ENCODE peak calls at places on chromosomes 16 and 17, in five cellular contexts. One of them, this sample, is unnamed.

GRCh38 chr17:36921131-36921851 is 16.0 kb upstream of the LHX1 start:
- DNase-seq in cardiac muscle cell: peak; percentile 62
- DNase-seq in CD8-positive, alpha-beta T cell: no peak
- DNase-seq in lung: no peak
- DNase-seq in neural progenitor cell: peak; percentile 92
- DNase-seq in this sample: peak; percentile 33

GRCh38 chr16:22395960-22396359 is 21.5 kb upstream of the CDR2 start:
- DNase-seq in CD8-positive, alpha-beta T cell: no peak
- DNase-seq in cardiac muscle cell: no peak
- DNase-seq in lung: no peak
- DNase-seq in neural progenitor cell: no peak
- DNase-seq in this sample: no peak

GRCh38 chr17:50062323-50063243 is 6.7 kb downstream of the ITGA3 start:
- DNase-seq in cardiac muscle cell: peak; percentile 74
- DNase-seq in lung: peak; percentile 93
- DNase-seq in neural progenitor cell: no peak
- DNase-seq in CD8-positive, alpha-beta T cell: no peak
- DNase-seq in this sample: no peak

GRCh38 chr17:41730479-41730878 is 4.0 kb downstream of the HAP1 start:
- DNase-seq in CD8-positive, alpha-beta T cell: no peak
- DNase-seq in lung: no peak
- DNase-seq in cardiac muscle cell: no peak
- DNase-seq in neural progenitor cell: no peak
- DNase-seq in this sample: no peak

GRCh38 chr17:5405400-5405799 is 14.1 kb downstream of the NUP88 start:
- DNase-seq in cardiac muscle cell: no peak
- DNase-seq in lung: no peak
- DNase-seq in CD8-positive, alpha-beta T cell: no peak
- DNase-seq in neural progenitor cell: no peak
- DNase-seq in this sample: no peak

GRCh38 chr17:37742762-37743611 is 1.9 kb downstream of the HNF1B start:
- DNase-seq in cardiac muscle cell: no peak
- DNase-seq in lung: no peak
- DNase-seq in CD8-positive, alpha-beta T cell: no peak
- DNase-seq in neural progenitor cell: peak; percentile 59
- DNase-seq in this sample: no peak

GRCh38 chr17:77285594-77286390 is 145.0 kb downstream of the SEC14L1 start:
- DNase-seq in lung: peak; percentile 73
- DNase-seq in cardiac muscle cell: peak; percentile 95
- DNase-seq in neural progenitor cell: no peak
- DNase-seq in CD8-positive, alpha-beta T cell: no peak
- DNase-seq in this sample: no peak

GRCh38 chr17:36731806-36732205 is 130.4 kb downstream of the MRM1 start:
- DNase-seq in neural progenitor cell: peak; percentile 88
- DNase-seq in CD8-positive, alpha-beta T cell: no peak
- DNase-seq in cardiac muscle cell: peak; percentile 15
- DNase-seq in lung: no peak
- DNase-seq in this sample: no peak

GRCh38 chr16:720507-720989 is 398 bp upstream of the ANTKMT start:
- DNase-seq in cardiac muscle cell: peak; percentile 82
- DNase-seq in neural progenitor cell: peak; percentile 81
- DNase-seq in lung: no peak
- DNase-seq in CD8-positive, alpha-beta T cell: no peak
- DNase-seq in this sample: no peak

GRCh38 chr16:55189975-55190636 is 133.9 kb upstream of the IRX6 start:
- DNase-seq in CD8-positive, alpha-beta T cell: no peak
- DNase-seq in cardiac muscle cell: no peak
- DNase-seq in lung: no peak
- DNase-seq in neural progenitor cell: peak; percentile 38
- DNase-seq in this sample: no peak

GRCh38 chr17:199806-200603 is 18.6 kb upstream of the DOC2B start:
- DNase-seq in CD8-positive, alpha-beta T cell: no peak
- DNase-seq in cardiac muscle cell: no peak
- DNase-seq in lung: no peak
- DNase-seq in neural progenitor cell: no peak
- DNase-seq in this sample: no peak

GRCh38 chr16:82329504-82330192 is 159.6 kb upstream of the MPHOSPH6 start:
- DNase-seq in cardiac muscle cell: no peak
- DNase-seq in CD8-positive, alpha-beta T cell: no peak
- DNase-seq in lung: peak; percentile 32
- DNase-seq in neural progenitor cell: peak; percentile 47
- DNase-seq in this sample: peak; percentile 89

GRCh38 chr16:57299009-57299718 is 14.7 kb upstream of the PLLP start:
- DNase-seq in lung: peak; percentile 63
- DNase-seq in neural progenitor cell: no peak
- DNase-seq in cardiac muscle cell: no peak
- DNase-seq in CD8-positive, alpha-beta T cell: no peak
- DNase-seq in this sample: no peak

GRCh38 chr16:57299719-57300386 is 15.4 kb upstream of the PLLP start:
- DNase-seq in CD8-positive, alpha-beta T cell: peak; percentile 74
- DNase-seq in lung: peak; percentile 80
- DNase-seq in neural progenitor cell: peak; percentile 94
- DNase-seq in cardiac muscle cell: peak; percentile 95
- DNase-seq in this sample: peak; percentile 86

GRCh38 chr16:57300387-57301125 is 16.1 kb upstream of the PLLP start:
- DNase-seq in cardiac muscle cell: peak; percentile 99
- DNase-seq in neural progenitor cell: peak; percentile 100
- DNase-seq in CD8-positive, alpha-beta T cell: peak; percentile 100
- DNase-seq in lung: peak; percentile 98
- DNase-seq in this sample: peak; percentile 96

GRCh38 chr16:57303021-57303909 is 18.8 kb upstream of the PLLP start:
- DNase-seq in CD8-positive, alpha-beta T cell: no peak
- DNase-seq in neural progenitor cell: no peak
- DNase-seq in lung: no peak
- DNase-seq in cardiac muscle cell: no peak
- DNase-seq in this sample: no peak

GRCh38 chr16:57301126-57301817 is 16.8 kb upstream of the PLLP start:
- DNase-seq in cardiac muscle cell: no peak
- DNase-seq in lung: no peak
- DNase-seq in CD8-positive, alpha-beta T cell: no peak
- DNase-seq in neural progenitor cell: no peak
- DNase-seq in this sample: no peak
- H3K4me3 ChIP-seq in cardiac muscle cell: peak overlapping the region; percentile 3
- H3K4me3 ChIP-seq in lung: no peak overlapping the region
- H3K4me3 ChIP-seq in CD8-positive, alpha-beta T cell: peak overlapping the region; percentile 19
- H3K4me3 ChIP-seq in neural progenitor cell: peak overlapping the region; percentile 56
- H3K4me3 ChIP-seq in this sample: no peak overlapping the region

GRCh38 chr17:83116311-83116771 is 36.9 kb downstream of the METRNL start:
- DNase-seq in CD8-positive, alpha-beta T cell: no peak
- DNase-seq in cardiac muscle cell: no peak
- DNase-seq in neural progenitor cell: no peak
- DNase-seq in lung: no peak
- DNase-seq in this sample: no peak
- TF ChIP-seq CTCF in CD8-positive, alpha-beta T cell: no peak
- TF ChIP-seq CTCF in cardiac muscle cell: no peak
- TF ChIP-seq CTCF in neural progenitor cell: no peak
- TF ChIP-seq CTCF in lung: no peak
- TF ChIP-seq CTCF in this sample: no peak

DNA sequence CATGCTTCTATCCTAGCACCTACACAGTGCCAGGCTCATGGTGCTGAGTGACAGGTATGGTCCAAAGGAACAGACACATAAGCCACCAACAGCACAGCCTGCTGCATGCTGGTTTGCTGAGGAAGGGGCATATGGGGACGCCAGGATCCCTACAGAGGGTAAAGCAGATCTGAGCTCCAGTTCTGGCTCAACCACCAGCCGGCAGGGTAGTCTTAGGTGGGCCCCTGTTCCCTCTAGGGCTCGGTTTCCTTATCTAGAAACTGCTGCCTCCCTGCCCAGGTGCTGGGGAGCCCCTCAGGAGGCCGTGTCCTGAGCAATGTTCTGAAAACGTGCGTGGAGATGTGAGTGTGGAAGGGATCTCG is 24.2 kb upstream of the MRPS23 start:
- DNase-seq in neural progenitor cell: no peak
- DNase-seq in CD8-positive, alpha-beta T cell: no peak
- DNase-seq in lung: no peak
- DNase-seq in cardiac muscle cell: no peak
- DNase-seq in this sample: no peak
- H3K4me3 ChIP-seq in neural progenitor cell: no peak overlapping the region
- H3K4me3 ChIP-seq in CD8-positive, alpha-beta T cell: no peak overlapping the region
- H3K4me3 ChIP-seq in lung: no peak overlapping the region
- H3K4me3 ChIP-seq in cardiac muscle cell: peak overlapping the region; percentile 3
- H3K4me3 ChIP-seq in this sample: no peak overlapping the region

DNA sequence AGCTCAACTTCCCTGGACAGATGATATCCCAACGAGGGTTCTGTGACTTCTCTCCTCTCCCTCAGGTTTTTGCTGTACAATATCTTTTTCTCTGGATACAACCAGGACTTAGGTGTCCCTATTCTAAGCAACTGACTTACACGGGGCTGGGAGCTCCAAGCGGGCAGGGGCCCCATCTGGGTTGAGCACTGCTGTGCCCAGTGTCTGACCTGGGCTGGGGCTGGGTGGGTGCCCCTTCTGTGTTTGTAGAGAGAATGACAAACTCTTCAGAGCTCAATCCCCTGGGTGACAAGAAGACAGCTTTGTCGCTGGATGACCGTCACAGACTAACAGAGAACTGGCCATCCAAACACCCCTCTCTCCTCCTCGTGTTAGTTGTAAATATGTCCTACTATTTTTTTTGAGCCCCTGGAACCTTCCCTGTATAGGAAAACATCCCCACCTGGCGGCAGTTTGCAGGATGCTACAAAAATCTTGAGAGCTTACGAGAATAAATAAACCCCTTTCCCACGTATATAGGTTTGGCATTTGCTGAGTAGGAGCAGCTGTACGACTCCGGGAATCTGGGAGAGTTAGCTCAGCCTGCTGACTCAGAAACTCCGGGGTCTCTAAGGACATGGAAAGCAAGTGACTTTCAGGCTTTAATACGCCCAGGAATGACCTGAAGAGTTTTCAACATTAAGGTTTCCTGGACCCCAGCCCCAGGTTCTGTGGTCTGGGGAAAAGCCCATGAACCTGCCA is 23.7 kb upstream of the RCVRN start:
- DNase-seq in lung: no peak
- DNase-seq in neural progenitor cell: peak; percentile 81
- DNase-seq in cardiac muscle cell: peak; percentile 86
- DNase-seq in CD8-positive, alpha-beta T cell: no peak
- DNase-seq in this sample: peak; percentile 48
- TF ChIP-seq CTCF in lung: no peak
- TF ChIP-seq CTCF in neural progenitor cell: peak; percentile 69
- TF ChIP-seq CTCF in cardiac muscle cell: peak; percentile 72
- TF ChIP-seq CTCF in CD8-positive, alpha-beta T cell: no peak
- TF ChIP-seq CTCF in this sample: peak; percentile 69

GRCh38 chr17:33294994-33295393 is 1.9 kb upstream of the ASIC2 start:
- DNase-seq in neural progenitor cell: no peak
- DNase-seq in CD8-positive, alpha-beta T cell: no peak
- DNase-seq in lung: no peak
- DNase-seq in cardiac muscle cell: no peak
- DNase-seq in this sample: no peak

GRCh38 chr17:33290156-33290697 is 2.9 kb downstream of the ASIC2 start:
- DNase-seq in lung: no peak
- DNase-seq in neural progenitor cell: no peak
- DNase-seq in cardiac muscle cell: no peak
- DNase-seq in CD8-positive, alpha-beta T cell: no peak
- DNase-seq in this sample: no peak

GRCh38 chr17:33291248-33292183 is 1.6 kb downstream of the ASIC2 start:
- DNase-seq in cardiac muscle cell: peak; percentile 24
- DNase-seq in CD8-positive, alpha-beta T cell: no peak
- DNase-seq in neural progenitor cell: peak; percentile 77
- DNase-seq in lung: no peak
- DNase-seq in this sample: no peak

GRCh38 chr17:33292184-33292980 is 713 bp downstream of the ASIC2 start:
- DNase-seq in CD8-positive, alpha-beta T cell: no peak
- DNase-seq in lung: no peak
- DNase-seq in cardiac muscle cell: peak; percentile 6
- DNase-seq in neural progenitor cell: peak; percentile 79
- DNase-seq in this sample: no peak

GRCh38 chr17:33292981-33293867 is at the start of gene ASIC2:
- DNase-seq in cardiac muscle cell: no peak
- DNase-seq in neural progenitor cell: peak; percentile 89
- DNase-seq in lung: no peak
- DNase-seq in CD8-positive, alpha-beta T cell: no peak
- DNase-seq in this sample: no peak
- H3K4me3 ChIP-seq in cardiac muscle cell: peak within 1 kb of the TSS; percentile 23
- H3K4me3 ChIP-seq in neural progenitor cell: peak within 1 kb of the TSS; percentile 93
- H3K4me3 ChIP-seq in lung: no peak within 1 kb of the TSS
- H3K4me3 ChIP-seq in CD8-positive, alpha-beta T cell: no peak within 1 kb of the TSS
- H3K4me3 ChIP-seq in this sample: no peak within 1 kb of the TSS

DNA sequence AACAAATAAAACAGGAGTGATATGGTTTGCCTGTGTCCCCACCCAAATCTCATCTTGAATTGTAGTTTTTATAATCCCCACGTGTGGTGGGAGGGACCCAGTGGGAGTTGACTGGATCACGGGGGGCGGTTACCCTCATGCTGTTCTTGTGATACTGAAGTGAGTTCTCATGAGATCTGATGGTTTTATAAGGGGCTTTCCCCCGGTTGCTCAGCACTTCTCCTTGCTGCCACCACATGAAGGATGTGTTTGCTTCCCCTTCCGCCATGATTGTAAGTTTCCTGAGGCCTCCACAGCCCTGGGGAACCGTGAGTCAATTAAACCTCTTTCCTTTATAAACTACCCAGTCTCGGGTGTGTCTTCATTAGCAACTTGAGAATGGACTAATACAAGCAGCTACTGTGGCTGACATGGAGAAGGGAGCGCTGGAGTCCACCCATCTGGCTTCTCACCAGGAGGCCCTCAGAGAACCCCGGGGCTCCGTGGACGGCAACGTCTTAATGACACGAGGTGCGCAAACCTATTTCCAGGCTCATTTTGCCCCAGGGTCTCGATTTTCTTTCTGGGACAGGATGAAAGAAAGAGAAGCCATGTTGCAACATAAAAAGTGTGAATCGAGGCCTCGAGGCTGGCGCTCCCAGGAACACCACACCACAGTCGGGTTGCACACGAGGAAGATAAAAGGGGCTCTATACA is 129.5 kb downstream of the DYNLRB2 start:
- DNase-seq in lung: no peak
- DNase-seq in neural progenitor cell: no peak
- DNase-seq in cardiac muscle cell: no peak
- DNase-seq in CD8-positive, alpha-beta T cell: no peak
- DNase-seq in this sample: no peak
- TF ChIP-seq CTCF in lung: no peak
- TF ChIP-seq CTCF in neural progenitor cell: no peak
- TF ChIP-seq CTCF in cardiac muscle cell: no peak
- TF ChIP-seq CTCF in CD8-positive, alpha-beta T cell: no peak
- TF ChIP-seq CTCF in this sample: no peak

DNA sequence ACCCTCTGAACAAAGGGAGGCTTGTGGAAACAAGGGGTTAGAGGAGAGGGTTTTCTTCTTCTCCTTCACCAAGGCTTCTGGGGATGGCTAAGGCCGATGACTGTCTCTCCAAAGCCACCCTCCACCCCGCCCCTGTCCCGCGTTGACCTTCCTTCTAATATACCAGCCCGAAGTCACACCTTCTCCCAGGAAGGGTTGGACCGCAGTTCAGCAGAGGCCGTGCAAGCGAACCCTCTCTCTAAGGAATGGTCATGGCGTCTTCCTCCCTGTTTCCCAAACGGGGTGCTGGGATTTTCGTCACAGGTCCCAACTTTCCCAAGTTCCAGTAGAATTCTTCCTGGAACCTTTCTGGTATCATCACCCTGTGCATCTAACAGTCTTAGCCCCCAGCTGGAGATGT is 49.4 kb downstream of the FZD2 start:
- DNase-seq in CD8-positive, alpha-beta T cell: no peak
- DNase-seq in neural progenitor cell: no peak
- DNase-seq in cardiac muscle cell: no peak
- DNase-seq in lung: no peak
- DNase-seq in this sample: no peak
- H3K4me3 ChIP-seq in CD8-positive, alpha-beta T cell: no peak overlapping the region
- H3K4me3 ChIP-seq in neural progenitor cell: no peak overlapping the region
- H3K4me3 ChIP-seq in cardiac muscle cell: no peak overlapping the region
- H3K4me3 ChIP-seq in lung: no peak overlapping the region
- H3K4me3 ChIP-seq in this sample: no peak overlapping the region

This sample was measured in LNCaP clone FGC.